ENCODE peak calls at places on chromosomes 11 and 22, in seven cellular contexts. E is esophagus muscularis mucosa, S is GM23338, T is SK-N-SH, R is Panc1, W is stomach, Z is transverse colon. X is an unnamed sample.

GRCh38 chr11:91350931-91351330 is 873.7 kb upstream of the FAT3 start:
- DNase-seq in E (no peak), S (peak; percentile 34), T (no peak), R (no peak), W (no peak), Z (no peak), X (no peak)

GRCh38 chr11:65575568-65576231 is at the start of gene EHBP1L1:
- DNase-seq in E (no peak), S (peak; percentile 63), T (peak; percentile 91), R (no peak), W (peak; percentile 80), Z (peak; percentile 89), X (peak; percentile 92)

GRCh38 chr22:40196628-40197027 is 18.9 kb downstream of the TNRC6B start:
- DNase-seq in E (no peak), S (no peak), T (no peak), R (no peak), W (no peak), Z (no peak), X (no peak)

GRCh38 chr11:83865636-83866461 is 579.7 kb upstream of the CCDC90B start:
- DNase-seq in E (no peak), S (no peak), T (no peak), R (no peak), W (no peak), Z (no peak), X (no peak)

GRCh38 chr11:28679795-28680194 is 571.6 kb downstream of the METTL15 start:
- DNase-seq in E (no peak), S (no peak), T (no peak), R (no peak), W (no peak), Z (no peak), X (no peak)

GRCh38 chr11:113623114-113623513 is 83.0 kb downstream of the TMPRSS5 start:
- DNase-seq in E (no peak), S (no peak), T (no peak), R (no peak), W (no peak), Z (no peak), X (no peak)

GRCh38 chr11:96341237-96342130 is 1.5 kb downstream of the MAML2 start:
- DNase-seq in E (no peak), S (peak; percentile 56), T (peak; percentile 47), R (no peak), W (peak; percentile 60), Z (peak; percentile 75), X (peak; percentile 29)

GRCh38 chr22:50503475-50504145 is 3.9 kb downstream of the LMF2 start:
- DNase-seq in E (no peak), S (peak; percentile 47), T (no peak), R (no peak), W (no peak), Z (no peak), X (no peak)

GRCh38 chr11:113457784-113458183 is 17.4 kb downstream of the DRD2 start:
- DNase-seq in E (no peak), S (peak; percentile 36), T (peak; percentile 51), R (no peak), W (no peak), Z (peak; percentile 27), X (no peak)

GRCh38 chr11:46369458-46370152 is 11.9 kb upstream of the MDK start:
- DNase-seq in E (no peak), S (peak; percentile 92), T (peak; percentile 91), R (no peak), W (peak; percentile 67), Z (peak; percentile 47), X (peak; percentile 82)

GRCh38 chr22:19492504-19493174 is 12.9 kb downstream of the CDC45 start:
- DNase-seq in E (no peak), S (no peak), T (no peak), R (no peak), W (no peak), Z (no peak), X (no peak)

GRCh38 chr22:24137595-24137994 is 43.7 kb upstream of the SUSD2 start:
- DNase-seq in E (no peak), S (no peak), T (no peak), R (no peak), W (no peak), Z (no peak), X (no peak)

GRCh38 chr22:45682069-45682468 is 10.4 kb downstream of the ATXN10 start:
- DNase-seq in E (no peak), S (no peak), T (no peak), R (no peak), W (no peak), Z (no peak), X (no peak)

GRCh38 chr11:24457985-24458384 is 38.9 kb upstream of the LUZP2 start:
- DNase-seq in E (no peak), S (no peak), T (no peak), R (no peak), W (no peak), Z (no peak), X (no peak)

GRCh38 chr22:41589260-41589600 is 410 bp downstream of the PMM1 start:
- DNase-seq in E (no peak), S (peak; percentile 60), T (peak; percentile 55), R (no peak), W (peak; percentile 31), Z (no peak), X (no peak)

GRCh38 chr22:24728790-24729637 is 45.5 kb downstream of the PIWIL3 start:
- DNase-seq in E (no peak), S (peak; percentile 9), T (peak; percentile 41), R (no peak), W (no peak), Z (no peak), X (no peak)

GRCh38 chr11:34002420-34002819 is 49.1 kb upstream of the CAPRIN1 start:
- DNase-seq in E (no peak), S (no peak), T (no peak), R (no peak), W (peak; percentile 57), Z (peak; percentile 58), X (no peak)

GRCh38 chr11:71246559-71246958 is 5.8 kb downstream of the SHANK2 start:
- DNase-seq in E (no peak), S (peak; percentile 96), T (peak; percentile 3), R (no peak), W (peak; percentile 5), Z (no peak), X (no peak)

GRCh38 chr22:27019827-27020226 is 362.4 kb downstream of the MIAT start:
- DNase-seq in E (no peak), S (peak; percentile 14), T (no peak), R (no peak), W (no peak), Z (no peak), X (no peak)

GRCh38 chr11:32141886-32142546 is 51.1 kb downstream of the RCN1 start:
- DNase-seq in E (no peak), S (no peak), T (no peak), R (no peak), W (no peak), Z (no peak), X (no peak)

GRCh38 chr11:32145282-32145681 is 54.4 kb downstream of the RCN1 start:
- DNase-seq in E (peak; percentile 83), S (no peak), T (no peak), R (no peak), W (no peak), Z (no peak), X (no peak)

GRCh38 chr11:32138902-32139301 is 48.0 kb downstream of the RCN1 start:
- DNase-seq in E (no peak), S (no peak), T (no peak), R (no peak), W (no peak), Z (no peak), X (no peak)

GRCh38 chr11:32140121-32140520 is 49.2 kb downstream of the RCN1 start:
- DNase-seq in E (no peak), S (no peak), T (no peak), R (no peak), W (no peak), Z (no peak), X (no peak)

DNA sequence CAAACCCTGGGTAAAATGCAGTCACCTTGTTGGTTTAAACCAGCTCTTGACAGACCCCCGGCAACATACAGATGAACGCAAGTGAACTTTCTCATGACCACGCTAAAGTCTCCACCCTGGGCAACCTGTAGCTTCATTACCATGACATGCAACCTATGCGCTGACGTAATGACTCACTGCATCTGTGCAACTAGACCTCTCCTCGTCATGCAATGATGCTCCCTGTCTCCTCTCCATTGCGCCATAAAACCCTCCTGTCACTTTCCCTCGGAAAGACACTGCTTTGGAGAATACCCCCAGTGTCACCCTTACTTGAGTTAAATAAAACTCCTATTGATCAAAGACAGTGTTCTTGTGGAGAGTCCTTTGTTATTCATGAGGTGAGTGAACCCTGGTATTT is 52.5 kb downstream of the RCN1 start:
- DNase-seq in E (no peak), S (no peak), T (no peak), R (no peak), W (no peak), Z (no peak), X (no peak)
- TF ChIP-seq POLR2AphosphoS5 in E (no peak), S (no peak), T (no peak), R (no peak), W (no peak), Z (no peak), X (no peak)

GRCh38 chr11:123527526-123527925 is 97.5 kb downstream of the GRAMD1B start:
- DNase-seq in E (no peak), S (no peak), T (no peak), R (no peak), W (no peak), Z (no peak), X (no peak)

GRCh38 chr11:123531325-123531724 is 101.3 kb downstream of the GRAMD1B start:
- DNase-seq in E (no peak), S (no peak), T (no peak), R (no peak), W (no peak), Z (no peak), X (no peak)

GRCh38 chr11:123527947-123528346 is 97.9 kb downstream of the GRAMD1B start:
- DNase-seq in E (no peak), S (no peak), T (no peak), R (no peak), W (no peak), Z (no peak), X (no peak)

GRCh38 chr11:123535401-123535800 is 105.3 kb downstream of the GRAMD1B start:
- DNase-seq in E (no peak), S (no peak), T (no peak), R (no peak), W (no peak), Z (no peak), X (no peak)

GRCh38 chr11:123532131-123532530 is 102.1 kb downstream of the GRAMD1B start:
- DNase-seq in E (no peak), S (no peak), T (no peak), R (no peak), W (no peak), Z (no peak), X (no peak)
- TF ChIP-seq POLR2AphosphoS5 in E (no peak), S (no peak), T (no peak), R (no peak), W (no peak), Z (no peak), X (no peak)

GRCh38 chr11:1749020-1749758 is 1.2 kb downstream of the IFITM10 start:
- DNase-seq in E (no peak), S (peak; percentile 52), T (peak; percentile 85), R (no peak), W (no peak), Z (peak; percentile 9), X (no peak)
- TF ChIP-seq POLR2AphosphoS5 in E (no peak), S (no peak), T (no peak), R (peak; percentile 57), W (no peak), Z (no peak), X (no peak)

DNA sequence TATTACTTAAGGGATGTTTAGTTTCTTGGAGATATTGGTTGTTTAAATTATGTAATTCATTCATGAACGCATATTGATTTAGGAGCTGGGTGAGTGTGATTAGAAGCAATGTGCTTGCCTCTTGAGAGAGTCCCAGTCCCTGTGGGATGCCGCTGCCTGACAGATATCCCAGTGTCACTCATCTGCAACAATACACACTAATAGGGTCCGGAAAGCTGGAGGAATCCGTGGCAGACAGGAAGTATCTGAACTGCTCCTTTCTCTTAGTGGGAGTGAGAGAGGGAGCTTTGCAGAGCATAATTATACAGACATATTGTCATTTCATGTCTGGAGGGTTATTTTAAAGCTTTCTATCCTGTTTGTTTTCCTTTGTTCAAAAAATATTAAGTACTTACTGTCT is 17.4 kb downstream of the AMOTL1 start:
- DNase-seq in E (no peak), S (no peak), T (peak; percentile 44), R (no peak), W (no peak), Z (no peak), X (no peak)
- TF ChIP-seq POLR2AphosphoS5 in E (no peak), S (no peak), T (no peak), R (no peak), W (no peak), Z (no peak), X (no peak)

X was measured in GM12891.